ENCODE peak calls at places on chromosome 11, in four cellular contexts. C, F, D and R are unnamed samples.

GRCh38 chr11:13168281-13168680 is 109.3 kb upstream of the BMAL1 start:
- DNase-seq in D (no peak), C (no peak), F (no peak), R (no peak)

GRCh38 chr11:14315130-14315529 is 43.9 kb downstream of the RRAS2 start:
- DNase-seq in C (no peak), D (no peak), F (no peak), R (no peak)

GRCh38 chr11:79046365-79046764 is 394.5 kb downstream of the TENM4 start:
- DNase-seq in D (no peak), C (no peak), F (no peak), R (no peak)

GRCh38 chr11:44343778-44344424 is 34.0 kb upstream of the ALX4 start:
- DNase-seq in C (no peak), F (no peak), D (no peak), R (no peak)

GRCh38 chr11:44861829-44862545 is 88.7 kb downstream of the TP53I11 start:
- DNase-seq in D (no peak), C (peak), F (no peak), R (peak)

GRCh38 chr11:35098850-35099249 is 40.1 kb upstream of the CD44 start:
- DNase-seq in F (no peak), D (no peak), C (no peak), R (no peak)

GRCh38 chr11:44176541-44177213 is 81.2 kb downstream of the EXT2 start:
- DNase-seq in C (no peak), D (no peak), F (no peak), R (no peak)

GRCh38 chr11:22666700-22667439 is 459 bp downstream of the GAS2 start:
- DNase-seq in C (peak), D (no peak), F (peak), R (peak)

GRCh38 chr11:102110761-102111010 is 439 bp downstream of the YAP1 start:
- DNase-seq in C (no peak), F (no peak), D (no peak), R (no peak)

GRCh38 chr11:2670541-2671100 is 29.2 kb downstream of the KCNQ1OT1 start:
- DNase-seq in F (no peak), C (no peak), D (no peak), R (no peak)

GRCh38 chr11:88552377-88553029 is 215.0 kb upstream of the CTSC start:
- DNase-seq in D (peak), C (peak), F (peak), R (peak)

GRCh38 chr11:130388607-130389205 is 39.7 kb downstream of the ADAMTS8 start:
- DNase-seq in D (no peak), F (no peak), C (no peak), R (no peak)

GRCh38 chr11:71322861-71323582 is 70.6 kb upstream of the SHANK2 start:
- DNase-seq in D (no peak), C (no peak), F (no peak), R (no peak)

GRCh38 chr11:121575250-121575962 is 122.6 kb upstream of the SORL1-AS1 start:
- DNase-seq in C (no peak), F (no peak), D (no peak), R (peak)

DNA sequence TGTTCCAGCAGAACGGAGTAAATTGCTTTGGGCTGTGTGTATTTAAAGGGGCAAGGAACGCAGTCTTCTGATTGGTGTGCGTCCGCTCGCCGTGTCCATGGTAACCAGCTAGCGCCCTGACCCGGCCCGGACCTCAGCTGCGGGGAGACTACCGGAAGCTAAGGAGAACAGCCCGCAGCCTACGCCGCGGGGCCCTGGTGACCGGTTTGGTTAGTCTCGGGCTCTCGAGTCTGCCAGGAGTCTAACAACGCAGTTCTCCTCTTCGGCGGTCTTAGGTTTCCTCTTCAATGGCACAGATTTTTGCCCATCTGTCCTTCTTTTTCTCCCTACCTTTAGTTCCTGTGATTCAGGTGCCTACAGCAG is 3.5 kb upstream of the OR56A3 start:
- DNase-seq in F (no peak), C (no peak), D (no peak), R (no peak)
- TF ChIP-seq EZH2phosphoT487 in F (no peak), C (no peak), D (no peak), R (no peak)

DNA sequence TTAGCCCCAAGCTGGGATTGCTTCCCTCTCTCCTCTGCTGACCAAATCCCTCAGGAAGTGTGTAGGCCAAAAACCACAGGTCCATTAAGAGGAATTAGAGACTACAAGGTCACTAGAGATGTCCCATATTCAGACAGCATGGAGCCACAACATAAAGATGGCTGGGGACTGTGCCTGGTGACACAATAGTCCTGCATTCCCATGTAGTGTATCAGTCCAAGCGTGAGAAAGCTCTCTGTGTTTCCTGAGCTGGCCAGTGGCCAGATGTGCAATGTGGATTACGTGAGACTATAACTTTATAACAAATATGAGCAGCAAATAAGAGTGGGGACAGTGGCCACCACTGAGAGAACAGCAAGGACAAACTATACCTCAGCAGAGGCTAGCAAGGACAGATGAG is 7.6 kb upstream of the MS4A10 start:
- DNase-seq in F (no peak), D (no peak), C (no peak), R (peak)
- H3K27ac ChIP-seq in F (no peak), D (no peak), C (no peak), R (peak)

GRCh38 chr11:59943996-59944395 is 5.8 kb downstream of the OOSP1 start:
- DNase-seq in F (no peak), D (no peak), C (no peak), R (no peak)

GRCh38 chr11:59941091-59941490 is 2.9 kb downstream of the OOSP1 start:
- DNase-seq in C (no peak), F (no peak), D (no peak), R (no peak)

GRCh38 chr11:59939482-59939881 is 1.2 kb downstream of the OOSP1 start:
- DNase-seq in F (no peak), D (no peak), C (no peak), R (no peak)

DNA sequence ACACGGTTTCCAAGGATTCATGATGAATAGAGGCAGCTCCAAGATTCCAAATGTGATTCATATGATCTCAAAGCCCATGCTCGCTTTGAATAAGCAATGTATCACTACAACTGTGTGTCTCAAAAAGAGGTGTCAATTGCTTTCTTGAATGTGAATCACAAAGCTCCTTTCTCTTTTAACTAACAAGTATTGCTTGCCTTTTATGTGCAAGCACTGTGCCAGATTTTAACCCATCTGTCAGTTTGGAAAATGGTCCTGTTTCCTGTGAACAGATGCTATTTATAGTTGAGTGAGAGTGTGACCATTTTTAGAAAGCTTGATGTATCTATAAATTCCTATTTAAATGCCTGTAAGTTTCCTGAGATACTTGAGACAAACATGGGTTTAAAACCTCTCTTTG is 6.5 kb downstream of the OOSP1 start:
- DNase-seq in D (no peak), C (no peak), F (no peak), R (no peak)
- TF ChIP-seq EZH2phosphoT487 in D (no peak), C (no peak), F (no peak), R (no peak)

GRCh38 chr11:62688481-62688880 is 849 bp downstream of the LRRN4CL start:
- DNase-seq in F (no peak), D (no peak), C (no peak), R (peak)

GRCh38 chr11:62682518-62682917 is 3.6 kb upstream of the UBXN1 start:
- DNase-seq in C (no peak), D (no peak), F (no peak), R (no peak)

GRCh38 chr11:62689421-62690183 is at the start of gene LRRN4CL:
- DNase-seq in C (no peak), D (no peak), F (peak), R (peak)

DNA sequence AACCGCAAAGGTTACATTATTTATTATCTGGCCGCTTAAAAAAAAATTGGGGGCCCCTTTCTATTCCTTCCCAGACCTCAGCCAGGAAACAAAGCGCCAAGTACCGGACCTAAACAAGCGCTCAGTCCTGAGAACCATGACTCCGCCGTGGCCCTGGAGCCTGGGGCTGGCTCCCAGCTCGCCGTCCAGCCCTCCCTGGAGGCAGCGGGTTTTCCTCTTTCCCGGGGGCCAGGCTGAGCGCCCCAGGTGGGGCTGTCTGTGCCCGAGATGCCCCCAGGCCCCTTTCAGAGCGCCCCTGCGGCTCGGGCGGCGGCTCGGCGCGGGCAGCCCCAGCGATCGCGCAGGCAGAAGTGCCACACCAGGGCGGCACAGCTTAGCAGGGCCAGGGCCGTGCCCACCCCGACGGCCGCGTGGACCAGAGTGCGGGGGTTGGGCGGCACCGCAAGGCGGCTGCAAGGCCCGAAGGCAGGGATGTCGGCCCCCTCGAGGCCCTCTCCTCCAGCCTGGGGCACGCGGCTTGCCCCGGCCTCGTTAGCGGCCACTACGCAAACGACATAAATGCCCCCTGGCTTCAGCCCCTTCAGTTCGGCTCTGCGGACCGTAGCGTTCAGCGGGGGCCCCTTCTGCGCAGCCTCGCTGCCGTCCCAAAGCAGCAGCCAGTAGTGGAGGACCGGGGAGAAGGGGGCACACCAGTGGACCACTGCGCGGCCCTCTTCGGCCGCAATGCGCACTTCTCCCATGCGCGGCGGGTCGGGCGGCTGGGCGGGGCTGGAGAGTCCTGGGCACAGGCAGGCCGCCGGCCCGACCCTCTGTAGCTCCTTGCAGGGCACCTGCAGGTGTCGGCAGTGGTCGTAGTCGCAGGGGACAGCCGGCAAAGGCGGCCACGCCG is 1.6 kb downstream of the LRRN4CL start:
- DNase-seq in F (peak), D (no peak), C (no peak), R (no peak)
- H3K27ac ChIP-seq in F (no peak), D (no peak), C (no peak), R (no peak)

GRCh38 chr11:69825941-69826340 is 6.7 kb upstream of the FGF3 start:
- DNase-seq in D (no peak), C (no peak), F (no peak), R (no peak)

GRCh38 chr11:69822676-69823494 is 3.7 kb upstream of the FGF3 start:
- DNase-seq in C (no peak), F (no peak), D (no peak), R (no peak)

GRCh38 chr11:69823641-69824285 is 4.5 kb upstream of the FGF3 start:
- DNase-seq in D (no peak), C (no peak), F (no peak), R (no peak)

GRCh38 chr11:69826773-69827172 is 7.6 kb upstream of the FGF3 start:
- DNase-seq in C (no peak), D (no peak), F (no peak), R (no peak)

DNA sequence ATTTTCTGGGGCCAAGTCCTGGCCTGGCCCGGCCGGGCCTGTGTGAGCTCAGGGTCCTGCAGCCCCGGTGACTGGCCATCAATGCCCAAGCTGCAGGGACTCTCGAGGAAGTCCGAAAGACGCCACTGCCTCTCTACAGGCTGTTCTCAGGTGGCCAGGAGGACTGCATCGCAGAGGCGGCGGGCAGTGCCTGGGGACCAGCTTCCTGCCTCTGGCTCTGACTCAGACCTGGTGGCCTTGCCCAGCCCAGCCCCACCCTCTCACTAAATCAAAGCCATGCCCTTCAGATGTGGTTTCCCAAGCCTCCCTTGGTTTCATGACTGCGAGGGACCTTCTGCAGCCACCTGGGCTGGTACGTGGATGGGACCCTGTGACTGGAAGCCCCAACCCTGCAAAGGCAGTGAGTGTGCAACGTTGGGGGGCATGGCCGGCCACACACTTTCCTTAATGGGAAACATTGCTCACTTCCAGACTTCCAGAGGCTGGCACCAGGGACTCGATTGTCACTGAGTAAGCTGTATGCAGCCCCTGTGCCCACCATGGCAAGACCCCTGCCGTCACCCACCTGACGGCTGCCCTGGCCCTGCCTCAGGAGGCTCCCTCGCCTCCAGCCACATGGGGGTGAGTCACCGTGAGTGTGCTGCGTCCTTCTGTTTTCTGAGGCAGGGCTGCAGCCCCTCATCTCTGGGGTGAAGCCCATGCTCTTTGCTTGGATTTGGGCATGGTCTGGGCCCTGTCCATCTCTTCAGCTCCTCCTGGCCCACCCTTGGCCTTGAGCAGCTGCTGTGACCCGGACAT is 6.0 kb upstream of the FGF3 start:
- DNase-seq in D (no peak), C (no peak), F (no peak), R (peak)
- TF ChIP-seq EZH2phosphoT487 in D (no peak), C (no peak), F (no peak), R (no peak)

GRCh38 chr11:10899542-10899830 is 41.6 kb upstream of the ZBED5 start:
- DNase-seq in F (peak), C (no peak), D (no peak), R (no peak)
- H3K27ac ChIP-seq in F (peak), C (no peak), D (no peak), R (peak)

GRCh38 chr11:43072911-43073310 is 238.9 kb upstream of the API5 start:
- DNase-seq in C (no peak), F (no peak), D (no peak), R (no peak)
- TF ChIP-seq EZH2phosphoT487 in C (no peak), F (no peak), D (no peak), R (no peak)